ENCODE peak calls at places on chromosome 1, in seven cellular contexts. H is BJ, A is fibroblast of the aortic adventitia, C is neural progenitor cell, T is GM20000, J is astrocyte, L is AG04450. Y is an unnamed sample.

GRCh38 chr1:202586018-202586821 is 124.0 kb downstream of the SYT2 start:
- DNase-seq in H (no peak), A (peak; percentile 67), C (no peak), T (peak; percentile 28), J (peak; percentile 36), L (no peak), Y (peak; percentile 34)

GRCh38 chr1:47804127-47804526 is 193.1 kb downstream of the TRABD2B start:
- DNase-seq in H (no peak), A (no peak), C (no peak), T (no peak), J (no peak), L (no peak), Y (no peak)

GRCh38 chr1:17033481-17033880 is 20.4 kb downstream of the SDHB start:
- DNase-seq in H (no peak), A (no peak), C (no peak), T (no peak), J (no peak), L (no peak), Y (no peak)

GRCh38 chr1:228379165-228379460 is 27.5 kb downstream of the TRIM11 start:
- DNase-seq in H (no peak), A (peak; percentile 32), C (peak; percentile 60), T (no peak), J (peak; percentile 2), L (no peak), Y (peak; percentile 25)

GRCh38 chr1:111707906-111708305 is 31.3 kb downstream of the INKA2 start:
- DNase-seq in H (no peak), A (no peak), C (no peak), T (no peak), J (peak; percentile 26), L (no peak), Y (peak; percentile 53)

GRCh38 chr1:245512980-245513578 is 358.3 kb downstream of the KIF26B start:
- DNase-seq in H (no peak), A (peak; percentile 42), C (peak; percentile 44), T (no peak), J (no peak), L (no peak), Y (peak; percentile 28)

GRCh38 chr1:54309631-54310366 is 96.4 kb downstream of the SSBP3 start:
- DNase-seq in H (no peak), A (no peak), C (peak; percentile 65), T (no peak), J (no peak), L (no peak), Y (no peak)

GRCh38 chr1:31588751-31589515 is 12.6 kb downstream of the TINAGL1 start:
- DNase-seq in H (no peak), A (no peak), C (peak; percentile 51), T (peak; percentile 27), J (no peak), L (no peak), Y (no peak)

GRCh38 chr1:221087919-221088318 is 208.7 kb downstream of the HLX start:
- DNase-seq in H (no peak), A (no peak), C (no peak), T (no peak), J (no peak), L (no peak), Y (peak; percentile 23)

GRCh38 chr1:183124259-183124658 is 61.8 kb upstream of the LAMC2 start:
- DNase-seq in H (no peak), A (no peak), C (no peak), T (no peak), J (no peak), L (no peak), Y (no peak)

GRCh38 chr1:243213045-243213787 is 41.9 kb downstream of the CEP170 start:
- DNase-seq in H (peak; percentile 57), A (peak; percentile 90), C (no peak), T (no peak), J (peak; percentile 67), L (peak; percentile 26), Y (peak; percentile 85)

GRCh38 chr1:52552236-52552504 is 722 bp downstream of the TUT4 start:
- DNase-seq in H (no peak), A (peak; percentile 70), C (peak; percentile 64), T (peak; percentile 51), J (peak; percentile 57), L (peak; percentile 39), Y (peak; percentile 66)

GRCh38 chr1:150572918-150573647 is 6.3 kb downstream of the MCL1 start:
- DNase-seq in H (no peak), A (no peak), C (no peak), T (no peak), J (no peak), L (no peak), Y (peak; percentile 35)

GRCh38 chr1:108719654-108720435 is 7.1 kb downstream of the FNDC7 start:
- DNase-seq in H (peak; percentile 43), A (peak; percentile 90), C (no peak), T (no peak), J (peak; percentile 87), L (peak; percentile 34), Y (peak; percentile 83)

GRCh38 chr1:97758589-97759057 is 162.2 kb downstream of the DPYD start:
- DNase-seq in H (peak; percentile 11), A (peak; percentile 91), C (no peak), T (no peak), J (peak; percentile 63), L (no peak), Y (peak; percentile 72)

GRCh38 chr1:2213576-2214505 is 14.3 kb upstream of the SKI start:
- DNase-seq in H (no peak), A (peak; percentile 93), C (no peak), T (no peak), J (peak; percentile 80), L (no peak), Y (peak; percentile 93)

GRCh38 chr1:111204923-111205723 is 4.7 kb upstream of the DENND2D start:
- DNase-seq in H (no peak), A (no peak), C (no peak), T (no peak), J (no peak), L (no peak), Y (no peak)

GRCh38 chr1:161928056-161928455 is 95.6 kb downstream of the OLFML2B start:
- DNase-seq in H (no peak), A (no peak), C (no peak), T (no peak), J (no peak), L (no peak), Y (no peak)

GRCh38 chr1:36881071-36881405 is 153.3 kb downstream of the GRIK3 start:
- DNase-seq in H (no peak), A (no peak), C (no peak), T (no peak), J (no peak), L (no peak), Y (no peak)

GRCh38 chr1:230303069-230303468 is 123.1 kb downstream of the PGBD5 start:
- DNase-seq in H (no peak), A (no peak), C (no peak), T (no peak), J (no peak), L (no peak), Y (peak; percentile 15)
- TF ChIP-seq CTCF in H (no peak), A (no peak), C (peak; percentile 12), T (no peak), J (no peak), L (no peak), Y (peak; percentile 15)

DNA sequence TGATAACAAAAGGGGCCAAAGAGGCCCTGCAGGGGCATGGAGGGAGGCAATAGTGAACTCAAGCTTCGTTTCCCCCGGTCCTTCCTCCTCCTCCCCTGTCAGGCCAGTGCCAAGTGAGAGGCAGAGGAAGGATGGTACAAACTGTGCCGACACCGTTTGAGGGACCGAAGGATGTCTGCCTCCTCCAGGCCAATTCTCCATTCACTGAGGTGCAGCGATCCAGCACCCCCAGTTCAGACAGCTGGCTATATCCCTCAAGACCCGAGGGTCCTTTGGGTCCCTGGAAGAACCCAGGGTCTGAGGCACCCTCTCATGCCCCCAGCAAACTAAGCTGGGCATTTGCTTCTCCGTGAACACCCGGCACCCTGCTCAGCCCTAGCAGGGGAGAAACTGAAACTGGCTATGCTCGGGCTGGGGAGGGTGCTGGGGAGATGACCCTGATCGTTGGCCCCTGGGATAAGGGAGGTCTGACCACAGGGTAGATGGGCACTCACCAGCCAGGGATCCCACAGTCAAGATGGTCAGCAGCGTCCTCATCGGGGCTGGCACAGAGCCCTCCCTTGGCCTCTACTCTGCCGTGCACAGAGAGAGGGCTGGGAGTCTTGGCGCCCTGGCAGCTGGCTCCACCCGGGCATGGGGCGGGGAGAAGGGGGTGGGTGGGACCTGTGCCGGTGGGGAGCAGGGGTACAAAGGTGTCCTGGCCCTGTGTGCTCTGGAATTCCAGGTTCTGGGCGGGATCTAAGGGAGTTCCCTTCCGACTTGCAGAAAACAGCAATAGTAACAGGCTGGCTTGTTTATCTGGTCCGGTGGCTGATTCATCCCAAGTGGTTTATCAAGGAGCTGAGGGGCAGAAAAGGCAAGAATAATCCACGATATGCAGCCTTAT is at the start of gene IL22RA1:
- DNase-seq in H (no peak), A (peak; percentile 31), C (no peak), T (no peak), J (peak; percentile 2), L (no peak), Y (peak; percentile 14)
- TF ChIP-seq CTCF in H (no peak), A (no peak), C (no peak), T (no peak), J (no peak), L (no peak), Y (peak; percentile 9)

GRCh38 chr1:37892151-37893047 is 33.0 kb upstream of the MTF1 start:
- DNase-seq in H (no peak), A (peak; percentile 15), C (no peak), T (no peak), J (peak; percentile 47), L (peak; percentile 10), Y (peak; percentile 61)

GRCh38 chr1:37887986-37888700 is 28.8 kb upstream of the MTF1 start:
- DNase-seq in H (no peak), A (no peak), C (no peak), T (no peak), J (no peak), L (no peak), Y (no peak)

DNA sequence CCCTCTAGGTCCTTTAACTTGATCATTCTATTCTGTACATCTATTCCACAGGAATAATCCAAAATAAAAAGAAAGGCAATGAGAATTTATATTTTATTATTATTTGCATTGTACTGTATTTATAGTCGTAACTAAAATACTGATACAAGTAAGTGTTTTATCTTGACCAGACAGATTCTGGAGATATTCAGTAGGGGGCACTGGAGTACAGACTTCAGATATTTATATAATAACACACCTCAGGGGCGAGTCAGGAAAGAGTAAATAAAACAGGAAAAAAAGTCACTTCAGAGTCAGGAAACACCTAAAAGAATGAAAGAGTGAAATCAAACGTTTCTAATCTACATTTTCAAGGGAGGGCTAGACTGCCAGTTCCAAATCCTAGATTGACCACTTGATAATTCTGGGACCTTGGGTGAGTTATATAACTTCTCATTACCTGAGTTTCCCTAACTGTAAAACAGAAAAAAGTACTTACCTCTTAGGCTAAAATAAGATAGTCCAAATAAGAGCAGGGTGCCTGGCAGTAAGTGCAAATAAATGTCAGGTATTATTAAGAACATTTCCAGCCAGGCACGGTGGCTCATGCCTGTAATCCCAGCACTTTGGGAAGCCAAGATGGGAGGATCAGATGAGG is 31.1 kb upstream of the MTF1 start:
- DNase-seq in H (no peak), A (peak; percentile 45), C (peak; percentile 46), T (peak; percentile 67), J (peak; percentile 16), L (no peak), Y (peak; percentile 34)
- TF ChIP-seq CTCF in H (peak; percentile 27), A (peak; percentile 22), C (peak; percentile 62), T (peak; percentile 13), J (peak; percentile 37), L (peak; percentile 46), Y (peak; percentile 47)

DNA sequence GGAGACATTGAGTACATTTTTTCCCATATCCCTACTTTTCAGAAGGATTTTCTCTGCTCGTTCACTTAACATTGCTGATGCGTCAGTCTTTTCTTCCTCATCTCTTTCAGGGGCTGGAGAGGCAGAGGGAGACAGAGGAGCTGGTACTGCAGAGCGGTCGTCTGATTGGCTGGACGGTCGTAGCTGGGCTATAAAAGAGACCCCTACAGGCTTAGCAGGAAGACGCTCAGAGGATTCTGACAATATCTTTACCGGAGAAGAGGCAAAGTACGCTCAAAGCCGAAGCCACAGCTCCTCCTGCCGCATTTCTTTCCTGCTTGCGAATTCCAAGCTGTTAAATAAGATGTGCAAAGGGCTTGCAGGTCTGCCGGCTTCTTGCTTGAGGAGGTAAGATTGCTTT is at the start of gene RGS4:
- DNase-seq in H (peak; percentile 75), A (peak; percentile 99), C (peak; percentile 93), T (no peak), J (peak; percentile 95), L (peak; percentile 93), Y (peak; percentile 91)
- TF ChIP-seq CTCF in H (peak; percentile 77), A (peak; percentile 73), C (peak; percentile 67), T (no peak), J (peak; percentile 48), L (peak; percentile 88), Y (peak; percentile 78)